ENCODE peak calls at places on chromosomes 13 and 19, in nine cellular contexts. S is GM12864; X is lower lobe of right lung; D is pancreas; H is right cardiac atrium; Y is PC-9; F is DND-41; G is effector memory CD4-positive, alpha-beta T cell; Q is SK-N-MC. K is an unnamed sample.

GRCh38 chr13:21326155-21327030 is 132.7 kb downstream of the ZDHHC20 start:
- DNase-seq in S (no peak), X (no peak), D (no peak), H (no peak), Y (peak; percentile 52), F (no peak), G (no peak), Q (peak; percentile 63), K (peak; percentile 37)

GRCh38 chr19:24140099-24140498 is 53.1 kb downstream of the ZNF254 start:
- DNase-seq in S (no peak), X (no peak), D (no peak), H (no peak), Y (no peak), F (no peak), G (no peak), Q (no peak), K (peak; percentile 33)

GRCh38 chr13:107466326-107466725 is 749.0 kb downstream of the LIG4 start:
- DNase-seq in S (no peak), X (no peak), D (no peak), H (no peak), Y (no peak), F (no peak), G (no peak), Q (no peak), K (peak; percentile 63)

GRCh38 chr13:40517486-40518311 is 148.7 kb downstream of the FOXO1 start:
- DNase-seq in S (peak; percentile 57), X (no peak), D (no peak), H (no peak), Y (no peak), F (no peak), G (no peak), Q (no peak), K (no peak)

GRCh38 chr19:2048959-2049740 is 1.9 kb downstream of the MKNK2 start:
- DNase-seq in S (no peak), X (peak; percentile 45), D (peak; percentile 63), H (peak; percentile 81), Y (no peak), F (no peak), G (no peak), Q (no peak), K (peak; percentile 43)

GRCh38 chr13:96993660-96994029 is 631 bp downstream of the OXGR1 start:
- DNase-seq in S (no peak), X (no peak), D (no peak), H (no peak), Y (no peak), F (no peak), G (no peak), Q (no peak), K (no peak)

GRCh38 chr13:26897706-26898550 is 137.3 kb upstream of the GPR12 start:
- DNase-seq in S (no peak), X (no peak), D (no peak), H (no peak), Y (no peak), F (no peak), G (no peak), Q (no peak), K (no peak)

GRCh38 chr13:95226932-95227718 is 74.1 kb downstream of the ABCC4 start:
- DNase-seq in S (peak; percentile 83), X (no peak), D (no peak), H (no peak), Y (no peak), F (no peak), G (no peak), Q (no peak), K (no peak)

GRCh38 chr13:98959775-98960325 is 18.0 kb downstream of the DOCK9 start:
- DNase-seq in S (no peak), X (no peak), D (no peak), H (no peak), Y (no peak), F (no peak), G (no peak), Q (no peak), K (no peak)

GRCh38 chr19:32971715-32972540 is at the start of the genes CEP89 and FAAP24:
- DNase-seq in S (peak; percentile 99), X (peak; percentile 97), D (peak; percentile 100), H (peak; percentile 98), Y (peak; percentile 99), F (peak; percentile 99), G (peak; percentile 96), Q (peak; percentile 99), K (peak; percentile 99)

GRCh38 chr19:4014541-4015491 is 7.3 kb downstream of the PIAS4 start:
- DNase-seq in S (no peak), X (no peak), D (peak; percentile 69), H (peak; percentile 66), Y (no peak), F (peak; percentile 19), G (no peak), Q (no peak), K (no peak)

GRCh38 chr19:40565355-40565754 is 11.3 kb upstream of the SHKBP1 start:
- DNase-seq in S (no peak), X (no peak), D (no peak), H (no peak), Y (no peak), F (no peak), G (no peak), Q (no peak), K (no peak)

GRCh38 chr13:26561636-26562537 is 4.4 kb downstream of the WASF3 start:
- DNase-seq in S (no peak), X (no peak), D (no peak), H (peak; percentile 46), Y (no peak), F (no peak), G (no peak), Q (no peak), K (no peak)

GRCh38 chr19:44777715-44778347 is at the start of gene CBLC:
- DNase-seq in S (no peak), X (peak; percentile 82), D (peak; percentile 93), H (peak; percentile 51), Y (peak; percentile 94), F (no peak), G (no peak), Q (no peak), K (no peak)

GRCh38 chr19:55114566-55115145 is 2.8 kb downstream of the PPP1R12C start:
- DNase-seq in S (no peak), X (no peak), D (peak; percentile 11), H (no peak), Y (no peak), F (no peak), G (no peak), Q (no peak), K (no peak)
- H3K4me3 ChIP-seq in S (no peak overlapping the region), X (no peak overlapping the region), D (no peak overlapping the region), H (no peak overlapping the region), Y (no peak overlapping the region), F (peak overlapping the region; percentile 65), G (no peak overlapping the region), Q (no peak overlapping the region), K (no peak overlapping the region)

GRCh38 chr13:110056640-110057039 is 250.3 kb downstream of the COL4A1 start:
- DNase-seq in S (no peak), X (no peak), D (no peak), H (no peak), Y (no peak), F (no peak), G (no peak), Q (no peak), K (no peak)
- H3K4me3 ChIP-seq in S (no peak overlapping the region), X (no peak overlapping the region), D (no peak overlapping the region), H (no peak overlapping the region), Y (no peak overlapping the region), F (no peak overlapping the region), G (no peak overlapping the region), Q (no peak overlapping the region), K (no peak overlapping the region)

GRCh38 chr13:32737679-32738078 is 151.4 kb downstream of the PDS5B start:
- DNase-seq in S (no peak), X (no peak), D (no peak), H (no peak), Y (no peak), F (no peak), G (no peak), Q (no peak), K (no peak)
- H3K4me3 ChIP-seq in S (peak overlapping the region; percentile 16), X (peak overlapping the region; percentile 42), D (peak overlapping the region; percentile 24), H (peak overlapping the region; percentile 50), Y (no peak overlapping the region), F (no peak overlapping the region), G (peak overlapping the region; percentile 41), Q (no peak overlapping the region), K (peak overlapping the region; percentile 24)

DNA sequence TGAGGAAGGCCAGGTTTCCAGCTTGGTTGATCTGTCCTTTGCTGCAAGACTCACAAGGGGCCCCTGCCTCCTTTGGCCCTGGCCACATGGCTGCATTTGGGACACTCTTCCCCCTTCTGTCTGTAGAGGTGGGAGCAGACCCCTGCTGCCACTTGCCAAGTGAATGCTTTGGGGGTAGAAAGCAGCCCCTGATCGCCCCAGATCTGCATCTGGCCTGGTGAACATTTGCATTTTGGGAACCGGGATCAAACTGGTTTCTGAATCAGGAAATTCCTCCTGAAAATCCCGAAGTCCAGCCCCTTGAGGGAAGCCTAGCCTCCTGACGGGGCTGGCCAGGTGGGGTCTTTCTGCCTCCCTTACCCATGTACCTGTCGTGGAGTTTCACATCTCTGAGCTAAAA is 14.9 kb downstream of the DPF1 start:
- DNase-seq in S (no peak), X (no peak), D (no peak), H (no peak), Y (no peak), F (no peak), G (no peak), Q (no peak), K (no peak)
- H3K4me3 ChIP-seq in S (no peak overlapping the region), X (peak overlapping the region; percentile 19), D (no peak overlapping the region), H (no peak overlapping the region), Y (no peak overlapping the region), F (no peak overlapping the region), G (no peak overlapping the region), Q (no peak overlapping the region), K (no peak overlapping the region)

GRCh38 chr13:31807090-31807541 is 67.8 kb downstream of the RXFP2 start:
- DNase-seq in S (no peak), X (no peak), D (no peak), H (no peak), Y (no peak), F (no peak), G (peak; percentile 41), Q (no peak), K (no peak)
- H3K4me3 ChIP-seq in S (no peak overlapping the region), X (no peak overlapping the region), D (no peak overlapping the region), H (no peak overlapping the region), Y (no peak overlapping the region), F (no peak overlapping the region), G (no peak overlapping the region), Q (no peak overlapping the region), K (no peak overlapping the region)

GRCh38 chr13:113448885-113449692 is 4.2 kb downstream of the ADPRHL1 start:
- DNase-seq in S (peak; percentile 91), X (peak; percentile 75), D (peak; percentile 92), H (no peak), Y (peak; percentile 99), F (no peak), G (peak; percentile 68), Q (peak; percentile 42), K (peak; percentile 68)
- H3K4me3 ChIP-seq in S (peak overlapping the region; percentile 91), X (peak overlapping the region; percentile 50), D (peak overlapping the region; percentile 59), H (peak overlapping the region; percentile 22), Y (peak overlapping the region; percentile 78), F (no peak overlapping the region), G (no peak overlapping the region), Q (peak overlapping the region; percentile 65), K (peak overlapping the region; percentile 26)

K was measured in SJSA1.